ENCODE peak calls at places on chromosomes 6 and 20, in five cellular contexts. One of them, this sample, is unnamed.
A peak's percentile ranks its signal among the peaks of the same experiment; 100 is the strongest.

GRCh38 chr6:3292431-3293197 is 33.9 kb downstream of the PSMG4 start:
- DNase-seq in Peyer's patch: no peak
- DNase-seq in bronchial epithelial cell: no peak
- DNase-seq in GM04503: no peak
- DNase-seq in right atrium auricular region: no peak
- DNase-seq in this sample: no peak

GRCh38 chr6:167323111-167323510 is 1.8 kb upstream of the TTLL2 start:
- DNase-seq in Peyer's patch: no peak
- DNase-seq in bronchial epithelial cell: no peak
- DNase-seq in GM04503: no peak
- DNase-seq in right atrium auricular region: no peak
- DNase-seq in this sample: no peak

GRCh38 chr20:4027590-4028265 is 12.4 kb upstream of the RNF24 start:
- DNase-seq in Peyer's patch: no peak
- DNase-seq in bronchial epithelial cell: no peak
- DNase-seq in GM04503: no peak
- DNase-seq in right atrium auricular region: peak; percentile 56
- DNase-seq in this sample: no peak

GRCh38 chr6:110198561-110198960 is 18.3 kb downstream of the CDC40 start:
- DNase-seq in Peyer's patch: no peak
- DNase-seq in bronchial epithelial cell: no peak
- DNase-seq in GM04503: no peak
- DNase-seq in right atrium auricular region: no peak
- DNase-seq in this sample: no peak

GRCh38 chr6:144285798-144286502 is 815 bp downstream of the UTRN start:
- DNase-seq in Peyer's patch: peak; percentile 41
- DNase-seq in bronchial epithelial cell: peak; percentile 12
- DNase-seq in GM04503: peak; percentile 28
- DNase-seq in right atrium auricular region: peak; percentile 89
- DNase-seq in this sample: peak; percentile 28

GRCh38 chr6:80541186-80541585 is 434.7 kb downstream of the BCKDHB start:
- DNase-seq in Peyer's patch: no peak
- DNase-seq in bronchial epithelial cell: peak; percentile 95
- DNase-seq in GM04503: peak; percentile 63
- DNase-seq in right atrium auricular region: no peak
- DNase-seq in this sample: peak; percentile 85

GRCh38 chr20:62426678-62427077 is 661 bp downstream of the RBBP8NL start:
- DNase-seq in Peyer's patch: no peak
- DNase-seq in bronchial epithelial cell: no peak
- DNase-seq in GM04503: no peak
- DNase-seq in right atrium auricular region: no peak
- DNase-seq in this sample: no peak

GRCh38 chr20:63735859-63736718 is at the start of gene LIME1:
- DNase-seq in Peyer's patch: peak; percentile 83
- DNase-seq in bronchial epithelial cell: no peak
- DNase-seq in GM04503: no peak
- DNase-seq in right atrium auricular region: no peak
- DNase-seq in this sample: no peak

GRCh38 chr6:123687864-123688263 is 51.1 kb upstream of the TRDN start:
- DNase-seq in Peyer's patch: no peak
- DNase-seq in bronchial epithelial cell: no peak
- DNase-seq in GM04503: no peak
- DNase-seq in right atrium auricular region: no peak
- DNase-seq in this sample: no peak

GRCh38 chr20:63491635-63492230 is 7.2 kb downstream of the EEF1A2 start:
- DNase-seq in Peyer's patch: no peak
- DNase-seq in bronchial epithelial cell: no peak
- DNase-seq in GM04503: no peak
- DNase-seq in right atrium auricular region: no peak
- DNase-seq in this sample: no peak

GRCh38 chr6:108687921-108688320 is 127.2 kb downstream of the FOXO3 start:
- DNase-seq in Peyer's patch: no peak
- DNase-seq in bronchial epithelial cell: peak; percentile 77
- DNase-seq in GM04503: no peak
- DNase-seq in right atrium auricular region: no peak
- DNase-seq in this sample: peak; percentile 67

GRCh38 chr6:44456070-44456965 is 68.8 kb downstream of the CDC5L start:
- DNase-seq in Peyer's patch: peak; percentile 32
- DNase-seq in bronchial epithelial cell: peak; percentile 42
- DNase-seq in GM04503: peak; percentile 10
- DNase-seq in right atrium auricular region: no peak
- DNase-seq in this sample: peak; percentile 53

GRCh38 chr6:170433163-170434095 is 119.7 kb downstream of the PSMB1 start:
- DNase-seq in Peyer's patch: no peak
- DNase-seq in bronchial epithelial cell: no peak
- DNase-seq in GM04503: no peak
- DNase-seq in right atrium auricular region: peak; percentile 40
- DNase-seq in this sample: no peak

GRCh38 chr20:61960836-61961235 is 104.8 kb downstream of the TAF4 start:
- DNase-seq in Peyer's patch: no peak
- DNase-seq in bronchial epithelial cell: no peak
- DNase-seq in GM04503: no peak
- DNase-seq in right atrium auricular region: no peak
- DNase-seq in this sample: no peak

GRCh38 chr6:37258716-37259115 is 772 bp upstream of the TMEM217 start:
- DNase-seq in Peyer's patch: no peak
- DNase-seq in bronchial epithelial cell: no peak
- DNase-seq in GM04503: no peak
- DNase-seq in right atrium auricular region: no peak
- DNase-seq in this sample: no peak

GRCh38 chr6:456358-456857 is 64.9 kb downstream of the IRF4 start:
- DNase-seq in Peyer's patch: no peak
- DNase-seq in bronchial epithelial cell: no peak
- DNase-seq in GM04503: no peak
- DNase-seq in right atrium auricular region: no peak
- DNase-seq in this sample: no peak

GRCh38 chr6:103819509-103819908 is 1040.2 kb downstream of the HACE1 start:
- DNase-seq in Peyer's patch: no peak
- DNase-seq in bronchial epithelial cell: no peak
- DNase-seq in GM04503: no peak
- DNase-seq in right atrium auricular region: no peak
- DNase-seq in this sample: no peak

GRCh38 chr6:43926644-43927524 is 156.9 kb downstream of the VEGFA start:
- DNase-seq in Peyer's patch: no peak
- DNase-seq in bronchial epithelial cell: peak; percentile 93
- DNase-seq in GM04503: peak; percentile 85
- DNase-seq in right atrium auricular region: peak; percentile 83
- DNase-seq in this sample: peak; percentile 95

GRCh38 chr6:136012198-136012884 is 160.8 kb downstream of the PDE7B start:
- DNase-seq in Peyer's patch: no peak
- DNase-seq in bronchial epithelial cell: peak; percentile 58
- DNase-seq in GM04503: no peak
- DNase-seq in right atrium auricular region: no peak
- DNase-seq in this sample: peak; percentile 51

GRCh38 chr20:10221022-10221421 is 2.4 kb downstream of the SNAP25 start:
- DNase-seq in Peyer's patch: no peak
- DNase-seq in bronchial epithelial cell: no peak
- DNase-seq in GM04503: no peak
- DNase-seq in right atrium auricular region: no peak
- DNase-seq in this sample: no peak

GRCh38 chr6:122712864-122713612 is 66.5 kb upstream of the FABP7 start:
- DNase-seq in Peyer's patch: no peak
- DNase-seq in bronchial epithelial cell: no peak
- DNase-seq in GM04503: no peak
- DNase-seq in right atrium auricular region: no peak
- DNase-seq in this sample: peak; percentile 9

GRCh38 chr6:30619561-30619960 is 1.9 kb downstream of the MRPS18B start:
- DNase-seq in Peyer's patch: no peak
- DNase-seq in bronchial epithelial cell: no peak
- DNase-seq in GM04503: no peak
- DNase-seq in right atrium auricular region: no peak
- DNase-seq in this sample: no peak

GRCh38 chr6:88050140-88050818 is 2.6 kb downstream of the SPACA1 start:
- DNase-seq in Peyer's patch: no peak
- DNase-seq in bronchial epithelial cell: no peak
- DNase-seq in GM04503: no peak
- DNase-seq in right atrium auricular region: no peak
- DNase-seq in this sample: no peak

GRCh38 chr6:130841128-130841728 is 14.0 kb downstream of the SMLR1 start:
- DNase-seq in Peyer's patch: no peak
- DNase-seq in bronchial epithelial cell: no peak
- DNase-seq in GM04503: no peak
- DNase-seq in right atrium auricular region: no peak
- DNase-seq in this sample: no peak

GRCh38 chr6:3748208-3748701 is 3.3 kb downstream of the PXDC1 start:
- DNase-seq in Peyer's patch: peak; percentile 54
- DNase-seq in bronchial epithelial cell: peak; percentile 73
- DNase-seq in GM04503: peak; percentile 68
- DNase-seq in right atrium auricular region: peak; percentile 89
- DNase-seq in this sample: peak; percentile 88

GRCh38 chr6:107989166-107990094 is 31.4 kb upstream of the SEC63 start:
- DNase-seq in Peyer's patch: no peak
- DNase-seq in bronchial epithelial cell: no peak
- DNase-seq in GM04503: no peak
- DNase-seq in right atrium auricular region: no peak
- DNase-seq in this sample: no peak

GRCh38 chr20:11660673-11661072 is 257.0 kb upstream of the BTBD3 start:
- DNase-seq in Peyer's patch: no peak
- DNase-seq in bronchial epithelial cell: no peak
- DNase-seq in GM04503: no peak
- DNase-seq in right atrium auricular region: no peak
- DNase-seq in this sample: no peak

GRCh38 chr20:37538003-37538402 is 10.3 kb upstream of the BLCAP start:
- DNase-seq in Peyer's patch: no peak
- DNase-seq in bronchial epithelial cell: peak; percentile 71
- DNase-seq in GM04503: peak; percentile 34
- DNase-seq in right atrium auricular region: no peak
- DNase-seq in this sample: peak; percentile 79

GRCh38 chr6:31572041-31572911 is at the start of gene LTA:
- DNase-seq in Peyer's patch: peak; percentile 74
- DNase-seq in bronchial epithelial cell: no peak
- DNase-seq in GM04503: no peak
- DNase-seq in right atrium auricular region: no peak
- DNase-seq in this sample: no peak

This sample was measured in epithelial cell of esophagus.